ENCODE peak calls at places on chromosomes 12 and 14, in five cellular contexts. M, K, S, O and P are unnamed samples.

GRCh38 chr14:99995700-99996356 is 69.4 kb upstream of the EVL start:
- DNase-seq in M (no peak), K (no peak), S (no peak), O (peak), P (no peak)

GRCh38 chr14:58836303-58836702 is 198.5 kb downstream of the DACT1 start:
- DNase-seq in M (no peak), K (no peak), S (no peak), O (no peak), P (no peak)

GRCh38 chr12:124592050-124592449 is 24.6 kb upstream of the NCOR2 start:
- DNase-seq in M (no peak), K (no peak), S (no peak), O (no peak), P (no peak)

GRCh38 chr12:115817399-115817798 is 460.1 kb downstream of the MED13L start:
- DNase-seq in M (no peak), K (no peak), S (no peak), O (no peak), P (no peak)

GRCh38 chr12:65818454-65819382 is 5.6 kb upstream of the HMGA2 start:
- DNase-seq in M (no peak), K (no peak), S (no peak), O (no peak), P (no peak)

GRCh38 chr14:50036211-50036610 is 80.2 kb downstream of the VCPKMT start:
- DNase-seq in M (no peak), K (no peak), S (no peak), O (no peak), P (no peak)

GRCh38 chr14:21103165-21103709 is 2.4 kb downstream of the TMEM253 start:
- DNase-seq in M (no peak), K (no peak), S (no peak), O (no peak), P (no peak)

GRCh38 chr12:94622475-94622874 is 27.9 kb downstream of the TMCC3 start:
- DNase-seq in M (no peak), K (no peak), S (no peak), O (peak), P (no peak)

GRCh38 chr14:93023039-93023438 is 92.7 kb downstream of the ITPK1 start:
- DNase-seq in M (no peak), K (no peak), S (no peak), O (no peak), P (no peak)

GRCh38 chr12:67909681-67910080 is 79.6 kb upstream of the IFNG-AS1 start:
- DNase-seq in M (no peak), K (no peak), S (no peak), O (no peak), P (no peak)

GRCh38 chr14:22689186-22689585 is 45.0 kb upstream of the OR6J1 start:
- DNase-seq in M (no peak), K (peak), S (no peak), O (peak), P (no peak)

GRCh38 chr12:46523863-46524770 is 151.5 kb upstream of the SLC38A2 start:
- DNase-seq in M (no peak), K (peak), S (no peak), O (peak), P (no peak)

GRCh38 chr12:120774169-120774916 is 48.7 kb downstream of the ACADS start:
- DNase-seq in M (no peak), K (no peak), S (no peak), O (no peak), P (no peak)

GRCh38 chr12:57521475-57522018 is 1.1 kb upstream of the MBD6 start:
- DNase-seq in M (peak), K (no peak), S (peak), O (no peak), P (no peak)

GRCh38 chr12:119715268-119715620 is 47.3 kb downstream of the PRKAB1 start:
- DNase-seq in M (no peak), K (no peak), S (no peak), O (peak), P (no peak)

GRCh38 chr12:9001233-9001632 is 11.9 kb downstream of the KLRG1 start:
- DNase-seq in M (no peak), K (no peak), S (no peak), O (no peak), P (no peak)

GRCh38 chr12:47189753-47190152 is 110.0 kb upstream of the AMIGO2 start:
- DNase-seq in M (no peak), K (no peak), S (no peak), O (no peak), P (no peak)

GRCh38 chr12:89261982-89262381 is 90.3 kb downstream of the DUSP6 start:
- DNase-seq in M (no peak), K (no peak), S (no peak), O (no peak), P (no peak)